ENCODE peak calls at places on chromosomes 16 and 17, in five cellular contexts. F is prostate gland, Q is foreskin fibroblast, O is A549, U is BJ. B is an unnamed sample.

GRCh38 chr17:50514936-50515702 is 6.9 kb downstream of the MYCBPAP start:
- DNase-seq in F (peak), Q (peak), O (no peak), U (no peak), B (no peak)

GRCh38 chr17:40284085-40284713 is 3.5 kb upstream of the CDC6 start:
- DNase-seq in F (peak), Q (peak), O (peak), U (peak), B (peak)

GRCh38 chr16:66650707-66651473 is 45.7 kb downstream of the CMTM4 start:
- DNase-seq in F (peak), Q (peak), O (peak), U (peak), B (peak)

GRCh38 chr16:84730406-84731106 is 30.8 kb downstream of the USP10 start:
- DNase-seq in F (peak), Q (peak), O (peak), U (peak), B (peak)

GRCh38 chr17:17387461-17388362 is 84.5 kb downstream of the NT5M start:
- DNase-seq in F (no peak), Q (no peak), O (peak), U (no peak), B (no peak)

GRCh38 chr16:84246679-84247077 is 6.9 kb upstream of the KCNG4 start:
- DNase-seq in F (no peak), Q (no peak), O (no peak), U (no peak), B (no peak)

GRCh38 chr17:17580662-17581470 is 10.6 kb downstream of the PEMT start:
- DNase-seq in F (no peak), Q (peak), O (no peak), U (no peak), B (no peak)

GRCh38 chr17:28982191-28982793 is 23.5 kb downstream of the SEZ6 start:
- DNase-seq in F (peak), Q (no peak), O (no peak), U (no peak), B (no peak)

GRCh38 chr16:87490091-87490798 is 2.6 kb downstream of the ZCCHC14 start:
- DNase-seq in F (no peak), Q (peak), O (no peak), U (no peak), B (no peak)

GRCh38 chr17:47652570-47652969 is 2.9 kb downstream of the KPNB1 start:
- DNase-seq in F (no peak), Q (peak), O (no peak), U (no peak), B (no peak)
- H3K4me3 ChIP-seq in F (no peak), Q (no peak), O (no peak), U (no peak), B (no peak)

DNA sequence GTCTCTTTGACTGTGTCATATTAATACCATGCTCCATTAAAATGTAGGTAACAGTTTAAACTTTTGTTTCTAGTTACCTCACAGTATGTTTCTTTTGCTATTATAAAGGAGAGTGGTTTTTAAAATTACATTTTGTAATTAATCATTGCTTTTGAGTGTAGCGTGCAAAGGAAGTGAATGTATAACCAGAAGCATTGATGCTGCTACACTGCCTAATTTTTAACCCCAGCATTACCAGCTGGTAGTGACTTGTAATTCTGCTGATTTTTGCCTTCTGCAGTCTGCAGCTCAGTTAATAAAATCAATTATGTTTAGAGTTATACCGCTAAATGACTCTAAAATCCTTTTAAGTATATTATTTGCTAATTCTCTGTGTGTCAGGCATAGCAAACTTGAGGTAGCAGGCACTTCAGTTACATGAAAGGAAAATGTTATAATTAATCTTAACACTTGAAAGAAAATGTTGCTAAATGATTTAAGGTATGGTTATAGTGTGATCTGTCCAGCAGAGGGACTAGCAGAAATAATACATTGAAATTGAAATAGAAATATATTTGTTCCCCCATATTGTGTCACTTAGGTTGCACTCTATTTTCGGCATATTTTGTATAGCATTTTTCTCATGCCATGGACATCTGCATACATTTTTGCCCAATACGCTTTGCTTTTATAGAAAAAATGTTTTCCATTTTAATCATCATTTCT is 388.5 kb downstream of the CNTNAP4 start:
- DNase-seq in F (no peak), Q (no peak), O (peak), U (no peak), B (no peak)
- TF ChIP-seq CTCF in F (no peak), Q (no peak), O (no peak), U (no peak), B (no peak)

DNA sequence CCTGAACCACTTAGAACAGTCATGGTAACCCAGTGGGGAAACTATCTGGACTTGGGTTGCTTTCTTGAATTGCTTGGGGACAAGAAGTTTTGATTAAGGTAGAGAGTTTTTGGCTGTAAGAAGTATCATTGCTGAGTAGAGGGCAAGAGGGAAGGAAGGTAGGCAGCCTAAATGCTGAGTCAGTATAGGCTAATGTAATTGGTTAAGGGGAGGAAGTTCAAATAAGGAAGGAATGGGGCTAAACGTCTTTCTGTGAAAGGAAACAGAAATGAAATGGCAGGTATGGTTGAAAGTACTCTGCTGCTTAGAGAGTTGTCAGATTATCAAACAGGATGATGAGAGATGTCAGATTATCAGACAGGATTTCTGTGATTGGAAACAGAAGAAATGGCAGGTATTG is 20.3 kb downstream of the KPNB1 start:
- DNase-seq in F (no peak), Q (no peak), O (no peak), U (no peak), B (no peak)
- H3K4me3 ChIP-seq in F (no peak), Q (no peak), O (no peak), U (no peak), B (no peak)

DNA sequence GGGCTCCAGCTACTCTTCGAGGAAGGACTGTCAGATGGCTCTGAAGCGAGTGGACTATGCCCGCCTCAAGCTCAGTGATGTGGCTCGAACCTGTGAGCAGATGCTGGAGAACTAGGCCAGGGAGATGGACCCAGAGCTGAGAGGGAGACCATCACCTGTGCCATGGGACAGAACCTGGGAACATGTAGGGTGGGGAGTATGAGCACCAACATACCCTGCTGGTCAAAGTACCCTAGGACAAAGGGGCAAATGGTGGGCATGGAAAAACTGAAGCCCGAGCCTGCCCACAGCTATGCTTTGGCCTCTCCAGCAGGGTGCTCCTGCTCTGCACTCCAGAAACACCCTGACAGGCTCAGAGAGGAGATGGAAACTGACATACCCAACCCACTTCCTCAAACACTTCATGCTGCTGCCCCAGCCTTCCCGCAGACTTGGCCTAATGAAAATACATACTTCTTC is 1.9 kb downstream of the MED11 start:
- DNase-seq in F (no peak), Q (no peak), O (no peak), U (no peak), B (no peak)
- TF ChIP-seq CTCF in F (no peak), Q (no peak), O (no peak), U (no peak), B (no peak)

DNA sequence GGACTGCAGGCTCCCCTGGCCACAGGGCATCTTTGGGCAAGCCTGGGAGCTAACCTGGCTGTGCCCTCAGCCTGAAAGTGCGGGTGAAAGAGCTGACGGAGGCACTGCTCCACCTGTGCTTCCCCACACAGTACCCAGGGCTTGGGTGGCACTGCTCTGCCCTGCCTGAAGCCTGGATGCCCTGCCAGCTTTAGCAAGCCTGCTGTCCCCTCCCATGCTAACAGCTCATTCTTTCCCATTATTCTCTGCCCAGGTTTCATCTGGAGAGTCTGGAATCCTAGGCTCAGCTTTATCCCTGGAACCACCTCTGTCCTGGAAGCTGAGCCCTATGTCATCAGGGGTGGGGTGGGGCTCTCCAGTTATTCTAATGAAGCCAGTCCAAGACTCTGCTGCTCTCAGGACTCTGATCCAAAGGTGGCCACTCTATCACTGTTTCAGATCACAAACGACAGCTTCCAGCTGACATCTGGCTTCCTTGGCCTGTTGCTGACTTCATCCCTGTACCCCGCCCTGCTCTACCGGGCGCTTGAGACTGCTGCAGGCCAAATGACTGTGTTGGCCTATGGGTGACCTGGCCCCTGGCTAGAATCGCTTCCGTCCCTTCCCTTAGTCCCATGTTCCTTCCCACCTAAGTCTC is 29.3 kb downstream of the HIC1 start:
- DNase-seq in F (no peak), Q (peak), O (no peak), U (peak), B (no peak)
- H3K4me3 ChIP-seq in F (no peak), Q (no peak), O (no peak), U (no peak), B (no peak)

B was measured in astrocyte of the cerebellum.